ENCODE peak calls at places on chromosome 3, in six cellular contexts. One of them, this sample, is unnamed.

GRCh38 chr3:12231481-12231880 is 57.4 kb upstream of the PPARG start:
- DNase-seq in stimulated activated CD8-positive, alpha-beta memory T cell treated with anti-CD3 and anti-CD28 coated beads, Interleukin-4, amount 100 ng/mL, for 1 hour: no peak
- DNase-seq in fibroblast of pulmonary artery: peak; percentile 14
- DNase-seq in activated CD4-positive, alpha-beta T cell treated with anti-CD3 and anti-CD28 coated beads, Interleukin-2, amount 50 U/mL, for 4 hours: no peak
- DNase-seq in NCI-H146: no peak
- DNase-seq in A172: no peak
- DNase-seq in this sample: no peak

GRCh38 chr3:149252272-149252671 is 30.6 kb upstream of the CP start:
- DNase-seq in stimulated activated CD8-positive, alpha-beta memory T cell treated with anti-CD3 and anti-CD28 coated beads, Interleukin-4, amount 100 ng/mL, for 1 hour: no peak
- DNase-seq in fibroblast of pulmonary artery: no peak
- DNase-seq in activated CD4-positive, alpha-beta T cell treated with anti-CD3 and anti-CD28 coated beads, Interleukin-2, amount 50 U/mL, for 4 hours: no peak
- DNase-seq in NCI-H146: no peak
- DNase-seq in A172: no peak
- DNase-seq in this sample: no peak

GRCh38 chr3:25293736-25294135 is 134.3 kb upstream of the RARB start:
- DNase-seq in stimulated activated CD8-positive, alpha-beta memory T cell treated with anti-CD3 and anti-CD28 coated beads, Interleukin-4, amount 100 ng/mL, for 1 hour: no peak
- DNase-seq in fibroblast of pulmonary artery: peak; percentile 3
- DNase-seq in activated CD4-positive, alpha-beta T cell treated with anti-CD3 and anti-CD28 coated beads, Interleukin-2, amount 50 U/mL, for 4 hours: no peak
- DNase-seq in NCI-H146: no peak
- DNase-seq in A172: no peak
- DNase-seq in this sample: peak; percentile 59

GRCh38 chr3:87260270-87260669 is 16.1 kb downstream of the POU1F1 start:
- DNase-seq in stimulated activated CD8-positive, alpha-beta memory T cell treated with anti-CD3 and anti-CD28 coated beads, Interleukin-4, amount 100 ng/mL, for 1 hour: no peak
- DNase-seq in fibroblast of pulmonary artery: peak; percentile 70
- DNase-seq in activated CD4-positive, alpha-beta T cell treated with anti-CD3 and anti-CD28 coated beads, Interleukin-2, amount 50 U/mL, for 4 hours: peak; percentile 14
- DNase-seq in NCI-H146: peak; percentile 32
- DNase-seq in A172: peak; percentile 58
- DNase-seq in this sample: peak; percentile 75

GRCh38 chr3:135216659-135217058 is 421.6 kb downstream of the EPHB1 start:
- DNase-seq in stimulated activated CD8-positive, alpha-beta memory T cell treated with anti-CD3 and anti-CD28 coated beads, Interleukin-4, amount 100 ng/mL, for 1 hour: no peak
- DNase-seq in fibroblast of pulmonary artery: no peak
- DNase-seq in activated CD4-positive, alpha-beta T cell treated with anti-CD3 and anti-CD28 coated beads, Interleukin-2, amount 50 U/mL, for 4 hours: no peak
- DNase-seq in NCI-H146: no peak
- DNase-seq in A172: no peak
- DNase-seq in this sample: no peak

GRCh38 chr3:129625071-129625874 is 18.8 kb upstream of the PLXND1 start:
- DNase-seq in stimulated activated CD8-positive, alpha-beta memory T cell treated with anti-CD3 and anti-CD28 coated beads, Interleukin-4, amount 100 ng/mL, for 1 hour: no peak
- DNase-seq in fibroblast of pulmonary artery: no peak
- DNase-seq in activated CD4-positive, alpha-beta T cell treated with anti-CD3 and anti-CD28 coated beads, Interleukin-2, amount 50 U/mL, for 4 hours: no peak
- DNase-seq in NCI-H146: peak; percentile 39
- DNase-seq in A172: no peak
- DNase-seq in this sample: peak; percentile 60

GRCh38 chr3:171935261-171936123 is 92.3 kb downstream of the TMEM212 start:
- DNase-seq in stimulated activated CD8-positive, alpha-beta memory T cell treated with anti-CD3 and anti-CD28 coated beads, Interleukin-4, amount 100 ng/mL, for 1 hour: no peak
- DNase-seq in fibroblast of pulmonary artery: no peak
- DNase-seq in activated CD4-positive, alpha-beta T cell treated with anti-CD3 and anti-CD28 coated beads, Interleukin-2, amount 50 U/mL, for 4 hours: no peak
- DNase-seq in NCI-H146: no peak
- DNase-seq in A172: no peak
- DNase-seq in this sample: no peak

GRCh38 chr3:128488995-128489859 is 3.8 kb downstream of the GATA2 start:
- DNase-seq in stimulated activated CD8-positive, alpha-beta memory T cell treated with anti-CD3 and anti-CD28 coated beads, Interleukin-4, amount 100 ng/mL, for 1 hour: no peak
- DNase-seq in fibroblast of pulmonary artery: peak; percentile 62
- DNase-seq in activated CD4-positive, alpha-beta T cell treated with anti-CD3 and anti-CD28 coated beads, Interleukin-2, amount 50 U/mL, for 4 hours: no peak
- DNase-seq in NCI-H146: peak; percentile 61
- DNase-seq in A172: no peak
- DNase-seq in this sample: peak; percentile 70

GRCh38 chr3:132395126-132395525 is 22.2 kb upstream of the DNAJC13 start:
- DNase-seq in stimulated activated CD8-positive, alpha-beta memory T cell treated with anti-CD3 and anti-CD28 coated beads, Interleukin-4, amount 100 ng/mL, for 1 hour: no peak
- DNase-seq in fibroblast of pulmonary artery: no peak
- DNase-seq in activated CD4-positive, alpha-beta T cell treated with anti-CD3 and anti-CD28 coated beads, Interleukin-2, amount 50 U/mL, for 4 hours: no peak
- DNase-seq in NCI-H146: no peak
- DNase-seq in A172: no peak
- DNase-seq in this sample: no peak

GRCh38 chr3:190183121-190183520 is 62.4 kb upstream of the P3H2 start:
- DNase-seq in stimulated activated CD8-positive, alpha-beta memory T cell treated with anti-CD3 and anti-CD28 coated beads, Interleukin-4, amount 100 ng/mL, for 1 hour: no peak
- DNase-seq in fibroblast of pulmonary artery: peak; percentile 86
- DNase-seq in activated CD4-positive, alpha-beta T cell treated with anti-CD3 and anti-CD28 coated beads, Interleukin-2, amount 50 U/mL, for 4 hours: no peak
- DNase-seq in NCI-H146: peak; percentile 53
- DNase-seq in A172: peak; percentile 90
- DNase-seq in this sample: no peak

GRCh38 chr3:157618075-157618760 is 115.0 kb upstream of the VEPH1 start:
- DNase-seq in stimulated activated CD8-positive, alpha-beta memory T cell treated with anti-CD3 and anti-CD28 coated beads, Interleukin-4, amount 100 ng/mL, for 1 hour: no peak
- DNase-seq in fibroblast of pulmonary artery: peak; percentile 80
- DNase-seq in activated CD4-positive, alpha-beta T cell treated with anti-CD3 and anti-CD28 coated beads, Interleukin-2, amount 50 U/mL, for 4 hours: no peak
- DNase-seq in NCI-H146: peak; percentile 73
- DNase-seq in A172: peak; percentile 86
- DNase-seq in this sample: no peak

GRCh38 chr3:170705136-170705535 is 119.3 kb upstream of the SLC7A14 start:
- DNase-seq in stimulated activated CD8-positive, alpha-beta memory T cell treated with anti-CD3 and anti-CD28 coated beads, Interleukin-4, amount 100 ng/mL, for 1 hour: no peak
- DNase-seq in fibroblast of pulmonary artery: no peak
- DNase-seq in activated CD4-positive, alpha-beta T cell treated with anti-CD3 and anti-CD28 coated beads, Interleukin-2, amount 50 U/mL, for 4 hours: no peak
- DNase-seq in NCI-H146: no peak
- DNase-seq in A172: no peak
- DNase-seq in this sample: no peak

GRCh38 chr3:122692674-122693073 is 12.0 kb downstream of the PARP14 start:
- DNase-seq in stimulated activated CD8-positive, alpha-beta memory T cell treated with anti-CD3 and anti-CD28 coated beads, Interleukin-4, amount 100 ng/mL, for 1 hour: no peak
- DNase-seq in fibroblast of pulmonary artery: no peak
- DNase-seq in activated CD4-positive, alpha-beta T cell treated with anti-CD3 and anti-CD28 coated beads, Interleukin-2, amount 50 U/mL, for 4 hours: no peak
- DNase-seq in NCI-H146: no peak
- DNase-seq in A172: no peak
- DNase-seq in this sample: no peak

GRCh38 chr3:110307065-110307809 is 764.4 kb upstream of the NECTIN3 start:
- DNase-seq in stimulated activated CD8-positive, alpha-beta memory T cell treated with anti-CD3 and anti-CD28 coated beads, Interleukin-4, amount 100 ng/mL, for 1 hour: no peak
- DNase-seq in fibroblast of pulmonary artery: no peak
- DNase-seq in activated CD4-positive, alpha-beta T cell treated with anti-CD3 and anti-CD28 coated beads, Interleukin-2, amount 50 U/mL, for 4 hours: no peak
- DNase-seq in NCI-H146: no peak
- DNase-seq in A172: no peak
- DNase-seq in this sample: no peak

GRCh38 chr3:79937567-79937966 is 169.8 kb upstream of the ROBO1 start:
- DNase-seq in stimulated activated CD8-positive, alpha-beta memory T cell treated with anti-CD3 and anti-CD28 coated beads, Interleukin-4, amount 100 ng/mL, for 1 hour: no peak
- DNase-seq in fibroblast of pulmonary artery: peak; percentile 16
- DNase-seq in activated CD4-positive, alpha-beta T cell treated with anti-CD3 and anti-CD28 coated beads, Interleukin-2, amount 50 U/mL, for 4 hours: no peak
- DNase-seq in NCI-H146: no peak
- DNase-seq in A172: no peak
- DNase-seq in this sample: peak; percentile 75

GRCh38 chr3:43028678-43029490 is 49.8 kb downstream of the GASK1A start:
- DNase-seq in stimulated activated CD8-positive, alpha-beta memory T cell treated with anti-CD3 and anti-CD28 coated beads, Interleukin-4, amount 100 ng/mL, for 1 hour: no peak
- DNase-seq in fibroblast of pulmonary artery: no peak
- DNase-seq in activated CD4-positive, alpha-beta T cell treated with anti-CD3 and anti-CD28 coated beads, Interleukin-2, amount 50 U/mL, for 4 hours: no peak
- DNase-seq in NCI-H146: no peak
- DNase-seq in A172: no peak
- DNase-seq in this sample: no peak

GRCh38 chr3:11140054-11140712 is 14.1 kb upstream of the HRH1 start:
- DNase-seq in stimulated activated CD8-positive, alpha-beta memory T cell treated with anti-CD3 and anti-CD28 coated beads, Interleukin-4, amount 100 ng/mL, for 1 hour: no peak
- DNase-seq in fibroblast of pulmonary artery: peak; percentile 20
- DNase-seq in activated CD4-positive, alpha-beta T cell treated with anti-CD3 and anti-CD28 coated beads, Interleukin-2, amount 50 U/mL, for 4 hours: no peak
- DNase-seq in NCI-H146: no peak
- DNase-seq in A172: peak; percentile 33
- DNase-seq in this sample: no peak

GRCh38 chr3:110711130-110711832 is 360.3 kb upstream of the NECTIN3 start:
- DNase-seq in stimulated activated CD8-positive, alpha-beta memory T cell treated with anti-CD3 and anti-CD28 coated beads, Interleukin-4, amount 100 ng/mL, for 1 hour: no peak
- DNase-seq in fibroblast of pulmonary artery: no peak
- DNase-seq in activated CD4-positive, alpha-beta T cell treated with anti-CD3 and anti-CD28 coated beads, Interleukin-2, amount 50 U/mL, for 4 hours: no peak
- DNase-seq in NCI-H146: no peak
- DNase-seq in A172: no peak
- DNase-seq in this sample: peak; percentile 27

GRCh38 chr3:48088056-48088748 is 72.0 kb upstream of the MAP4 start:
- DNase-seq in stimulated activated CD8-positive, alpha-beta memory T cell treated with anti-CD3 and anti-CD28 coated beads, Interleukin-4, amount 100 ng/mL, for 1 hour: no peak
- DNase-seq in fibroblast of pulmonary artery: no peak
- DNase-seq in activated CD4-positive, alpha-beta T cell treated with anti-CD3 and anti-CD28 coated beads, Interleukin-2, amount 50 U/mL, for 4 hours: no peak
- DNase-seq in NCI-H146: peak; percentile 52
- DNase-seq in A172: peak; percentile 21
- DNase-seq in this sample: peak; percentile 64

GRCh38 chr3:69865920-69866679 is 126.8 kb downstream of the MITF start:
- DNase-seq in stimulated activated CD8-positive, alpha-beta memory T cell treated with anti-CD3 and anti-CD28 coated beads, Interleukin-4, amount 100 ng/mL, for 1 hour: no peak
- DNase-seq in fibroblast of pulmonary artery: peak; percentile 4
- DNase-seq in activated CD4-positive, alpha-beta T cell treated with anti-CD3 and anti-CD28 coated beads, Interleukin-2, amount 50 U/mL, for 4 hours: no peak
- DNase-seq in NCI-H146: no peak
- DNase-seq in A172: peak; percentile 78
- DNase-seq in this sample: no peak

This sample was measured in HAP-1.